ENCODE peak calls at places on chromosomes 5 and 9, in seven cellular contexts. D is pancreas, Z is mesothelial cell of epicardium, M is fibroblast of mammary gland, K is stomach, A is adrenal gland, O is WTC11. V is an unnamed sample.

GRCh38 chr5:154779105-154779504 is 23.9 kb downstream of the LARP1 start:
- DNase-seq in D (no peak), Z (no peak), M (peak; percentile 95), K (no peak), A (peak; percentile 73), O (no peak), V (no peak)

GRCh38 chr9:131624636-131625241 is 79.4 kb downstream of the PRRT1B start:
- DNase-seq in D (peak; percentile 77), Z (no peak), M (peak; percentile 27), K (no peak), A (no peak), O (no peak), V (no peak)

GRCh38 chr5:27592231-27592630 is 553.8 kb upstream of the CDH9 start:
- DNase-seq in D (no peak), Z (no peak), M (peak; percentile 23), K (no peak), A (no peak), O (no peak), V (no peak)

GRCh38 chr9:34049630-34050384 is 1.1 kb upstream of the UBAP2 start:
- DNase-seq in D (no peak), Z (no peak), M (no peak), K (peak; percentile 28), A (peak; percentile 20), O (peak; percentile 26), V (no peak)

GRCh38 chr5:68744196-68744595 is 349.6 kb upstream of the SLC30A5 start:
- DNase-seq in D (no peak), Z (no peak), M (no peak), K (no peak), A (no peak), O (no peak), V (no peak)

GRCh38 chr9:101727621-101728524 is 10.6 kb downstream of the GRIN3A start:
- DNase-seq in D (no peak), Z (no peak), M (peak; percentile 24), K (no peak), A (no peak), O (peak; percentile 36), V (no peak)

GRCh38 chr9:136017813-136018190 is 56.6 kb upstream of the UBAC1 start:
- DNase-seq in D (peak; percentile 1), Z (no peak), M (no peak), K (no peak), A (no peak), O (no peak), V (no peak)

GRCh38 chr5:131767891-131768290 is 28.9 kb downstream of the FNIP1 start:
- DNase-seq in D (no peak), Z (no peak), M (no peak), K (no peak), A (no peak), O (no peak), V (no peak)

GRCh38 chr5:175202461-175203065 is 241.4 kb downstream of the DRD1 start:
- DNase-seq in D (no peak), Z (peak; percentile 41), M (peak; percentile 35), K (no peak), A (peak; percentile 80), O (no peak), V (no peak)

GRCh38 chr5:92613546-92613945 is 967.5 kb downstream of the NR2F1-AS1 start:
- DNase-seq in D (no peak), Z (no peak), M (peak; percentile 71), K (no peak), A (no peak), O (no peak), V (no peak)

GRCh38 chr5:6604341-6604740 is 28.5 kb downstream of the NSUN2 start:
- DNase-seq in D (no peak), Z (no peak), M (no peak), K (no peak), A (no peak), O (no peak), V (no peak)

GRCh38 chr9:95008151-95008771 is 281.8 kb downstream of the AOPEP start:
- DNase-seq in D (no peak), Z (no peak), M (no peak), K (no peak), A (peak; percentile 37), O (no peak), V (no peak)

GRCh38 chr5:98969400-98969799 is 40.6 kb upstream of the CHD1 start:
- DNase-seq in D (no peak), Z (no peak), M (no peak), K (no peak), A (no peak), O (no peak), V (no peak)

GRCh38 chr9:133238272-133238850 is 29.3 kb upstream of the OBP2B start:
- DNase-seq in D (peak; percentile 52), Z (peak; percentile 79), M (peak; percentile 32), K (peak; percentile 69), A (peak; percentile 88), O (peak; percentile 99), V (peak; percentile 83)

GRCh38 chr5:53944981-53945380 is 365.4 kb downstream of the ARL15 start:
- DNase-seq in D (no peak), Z (no peak), M (peak; percentile 55), K (no peak), A (no peak), O (no peak), V (no peak)

GRCh38 chr9:109369285-109369684 is 48.4 kb upstream of the EPB41L4B start:
- DNase-seq in D (no peak), Z (no peak), M (no peak), K (no peak), A (no peak), O (no peak), V (no peak)

GRCh38 chr5:91339053-91339710 is 43.9 kb downstream of the ARRDC3 start:
- DNase-seq in D (no peak), Z (no peak), M (peak; percentile 55), K (no peak), A (no peak), O (no peak), V (no peak)

GRCh38 chr9:97366476-97366875 is 45.4 kb upstream of the TDRD7 start:
- DNase-seq in D (no peak), Z (no peak), M (no peak), K (no peak), A (no peak), O (no peak), V (no peak)

GRCh38 chr9:97362777-97363545 is 48.9 kb upstream of the TDRD7 start:
- DNase-seq in D (no peak), Z (no peak), M (peak; percentile 2), K (no peak), A (no peak), O (no peak), V (no peak)

GRCh38 chr9:97364769-97365490 is 47.0 kb upstream of the TDRD7 start:
- DNase-seq in D (no peak), Z (no peak), M (no peak), K (no peak), A (no peak), O (no peak), V (no peak)

GRCh38 chr9:97365634-97366033 is 46.3 kb upstream of the TDRD7 start:
- DNase-seq in D (no peak), Z (no peak), M (no peak), K (no peak), A (no peak), O (no peak), V (no peak)

DNA sequence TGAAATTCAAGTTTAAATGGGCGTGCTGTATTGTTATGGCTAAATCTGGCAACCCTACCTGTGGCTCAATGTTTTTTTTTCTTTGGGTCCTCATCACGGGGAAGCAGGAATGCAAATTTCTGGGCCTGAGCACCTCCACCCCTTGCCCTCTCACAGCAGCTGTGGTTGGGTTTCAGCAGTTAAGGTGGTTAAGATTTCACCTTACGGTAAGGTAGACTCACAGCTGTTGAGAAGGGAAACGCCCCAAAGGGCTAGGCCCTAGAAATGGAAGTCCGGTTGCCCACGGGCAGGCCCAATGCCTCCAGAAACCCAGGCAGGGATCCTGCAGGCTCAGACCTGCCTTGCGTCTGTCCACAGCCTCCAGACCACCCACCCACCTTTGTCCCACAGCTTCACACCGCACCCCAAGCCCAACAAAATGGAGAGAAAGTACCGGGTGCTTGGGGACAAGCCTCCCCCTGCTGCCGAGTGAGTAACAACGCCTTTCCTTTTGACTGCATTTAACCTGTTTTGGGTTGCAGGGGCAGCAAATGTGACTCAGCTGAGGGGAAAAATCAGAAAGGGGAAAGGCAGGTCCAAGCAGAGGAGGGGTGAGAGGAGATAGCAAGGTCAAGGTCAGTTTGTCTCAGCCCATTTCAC is 48.1 kb upstream of the TDRD7 start:
- DNase-seq in D (no peak), Z (no peak), M (no peak), K (no peak), A (no peak), O (no peak), V (no peak)
- TF ChIP-seq CTCF in D (no peak), Z (no peak), M (no peak), K (no peak), A (no peak), O (no peak), V (no peak)

GRCh38 chr9:37956904-37957663 is 53.2 kb upstream of the SLC25A51 start:
- DNase-seq in D (peak; percentile 33), Z (no peak), M (no peak), K (peak; percentile 33), A (peak; percentile 67), O (no peak), V (no peak)
- TF ChIP-seq CTCF in D (no peak), Z (no peak), M (no peak), K (no peak), A (no peak), O (no peak), V (no peak)

DNA sequence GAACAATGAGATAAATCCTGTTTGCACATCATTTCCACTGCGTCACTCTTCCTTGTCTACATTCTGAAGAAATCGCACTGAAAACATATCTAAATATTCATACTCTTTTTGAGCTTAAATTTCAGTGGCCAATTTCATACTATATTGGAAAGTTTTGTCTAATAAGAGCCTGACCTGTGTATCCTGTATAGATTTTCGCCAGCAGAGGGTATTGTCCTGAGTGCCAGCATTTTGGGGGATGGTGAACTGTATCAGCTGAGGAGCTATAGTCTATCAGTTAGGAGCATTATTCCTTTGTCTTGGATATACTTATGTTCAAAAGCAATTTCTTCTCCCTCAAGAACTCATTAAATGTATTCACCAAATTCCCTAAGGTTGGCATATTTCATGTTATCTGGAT is 102.3 kb downstream of the SEMA6A start:
- DNase-seq in D (no peak), Z (no peak), M (no peak), K (no peak), A (no peak), O (no peak), V (no peak)
- TF ChIP-seq CTCF in D (no peak), Z (peak; percentile 12), M (no peak), K (no peak), A (no peak), O (no peak), V (peak; percentile 39)

GRCh38 chr5:89728134-89728533 is 681.4 kb downstream of the CETN3 start:
- DNase-seq in D (no peak), Z (no peak), M (no peak), K (no peak), A (no peak), O (no peak), V (no peak)

GRCh38 chr5:89733772-89734171 is 675.8 kb downstream of the CETN3 start:
- DNase-seq in D (no peak), Z (no peak), M (no peak), K (no peak), A (no peak), O (no peak), V (no peak)

GRCh38 chr5:89728750-89729149 is 680.8 kb downstream of the CETN3 start:
- DNase-seq in D (peak; percentile 19), Z (no peak), M (peak; percentile 58), K (no peak), A (peak; percentile 9), O (no peak), V (no peak)

GRCh38 chr5:89735108-89735507 is 674.4 kb downstream of the CETN3 start:
- DNase-seq in D (no peak), Z (no peak), M (peak; percentile 5), K (no peak), A (no peak), O (no peak), V (no peak)

GRCh38 chr5:89729623-89730390 is 679.7 kb downstream of the CETN3 start:
- DNase-seq in D (no peak), Z (no peak), M (peak; percentile 7), K (no peak), A (no peak), O (no peak), V (no peak)
- TF ChIP-seq CTCF in D (no peak), Z (no peak), M (peak; percentile 23), K (no peak), A (no peak), O (no peak), V (peak; percentile 25)

V was measured in type B pancreatic cell.